ENCODE peak calls at places on chromosomes 4 and X, in five cellular contexts. H, N, S, W and M are unnamed samples.

GRCh38 chrX:109840585-109840984 is 107.5 kb upstream of the ACSL4 start:
- DNase-seq in H (peak), N (no peak), S (peak), W (no peak), M (peak)

GRCh38 chr4:80492761-80493160 is 157.2 kb downstream of the CFAP299 start:
- DNase-seq in H (peak), N (no peak), S (no peak), W (no peak), M (no peak)

GRCh38 chr4:109155112-109155511 is 147.3 kb downstream of the COL25A1 start:
- DNase-seq in H (no peak), N (no peak), S (no peak), W (no peak), M (no peak)

GRCh38 chr4:169009281-169010124 is 552 bp downstream of the CBR4 start:
- DNase-seq in H (peak), N (peak), S (peak), W (peak), M (peak)

GRCh38 chrX:113001836-113002235 is 161.2 kb upstream of the AMOT start:
- DNase-seq in H (no peak), N (peak), S (peak), W (no peak), M (no peak)

GRCh38 chrX:13142891-13143290 is 98.5 kb upstream of the FAM9C start:
- DNase-seq in H (peak), N (no peak), S (no peak), W (peak), M (no peak)

GRCh38 chr4:124253080-124253479 is 459.5 kb downstream of the ANKRD50 start:
- DNase-seq in H (no peak), N (no peak), S (no peak), W (no peak), M (no peak)

GRCh38 chrX:153969904-153970397 is 1.7 kb downstream of the HCFC1 start:
- DNase-seq in H (no peak), N (no peak), S (peak), W (no peak), M (peak)

GRCh38 chr4:123159479-123159878 is 237.1 kb upstream of the NUDT6 start:
- DNase-seq in H (no peak), N (peak), S (no peak), W (no peak), M (no peak)

GRCh38 chrX:42096262-42096939 is 173.0 kb upstream of the CASK start:
- DNase-seq in H (no peak), N (no peak), S (peak), W (peak), M (peak)

GRCh38 chr4:7829687-7830580 is 109.7 kb downstream of the AFAP1 start:
- DNase-seq in H (peak), N (no peak), S (no peak), W (no peak), M (no peak)

GRCh38 chr4:139861471-139861870 is 195.9 kb downstream of the MGST2 start:
- DNase-seq in H (no peak), N (no peak), S (no peak), W (no peak), M (no peak)

GRCh38 chr4:83408958-83409357 is 46.7 kb downstream of the HELQ start:
- DNase-seq in H (no peak), N (peak), S (no peak), W (no peak), M (no peak)

GRCh38 chr4:120080533-120080932 is 13.9 kb upstream of the MAD2L1 start:
- DNase-seq in H (no peak), N (no peak), S (no peak), W (no peak), M (no peak)

GRCh38 chrX:10106801-10107200 is 50.0 kb upstream of the CLCN4 start:
- DNase-seq in H (no peak), N (no peak), S (no peak), W (no peak), M (no peak)

GRCh38 chr4:139774759-139775487 is 109.3 kb downstream of the MGST2 start:
- DNase-seq in H (peak), N (peak), S (no peak), W (peak), M (no peak)

GRCh38 chr4:155526452-155527169 is 140.0 kb upstream of the GUCY1A1 start:
- DNase-seq in H (no peak), N (no peak), S (no peak), W (no peak), M (no peak)

GRCh38 chrX:110671068-110671803 is 124.4 kb downstream of the CHRDL1 start:
- DNase-seq in H (no peak), N (no peak), S (no peak), W (no peak), M (no peak)

GRCh38 chr4:97952763-97953162 is 190.5 kb downstream of the STPG2 start:
- DNase-seq in H (no peak), N (no peak), S (no peak), W (no peak), M (no peak)